ENCODE peak calls at places on chromosomes 1 and 21, in eight cellular contexts. X, G, H, M, Z, Y, B and T are unnamed samples.

GRCh38 chr1:17352419-17352909 is 19.5 kb upstream of the PADI6 start:
- DNase-seq in X (no peak), M (no peak), G (no peak), Z (no peak), Y (no peak), H (no peak), B (no peak), T (no peak)

GRCh38 chr1:39129514-39129913 is 75.0 kb upstream of the MACF1 start:
- DNase-seq in M (peak), B (no peak), H (no peak), Y (no peak), G (peak), Z (no peak), X (no peak), T (peak)

GRCh38 chr21:24941316-24942185 is 665.7 kb downstream of the MRPL39 start:
- DNase-seq in Z (no peak), G (no peak), Y (no peak), X (no peak), H (no peak), B (no peak), M (no peak), T (no peak)

GRCh38 chr1:199297901-199298300 is 659.1 kb downstream of the PTPRC start:
- DNase-seq in H (no peak), X (no peak), G (no peak), B (no peak), Y (peak), Z (no peak), M (no peak), T (peak)

GRCh38 chr1:1889847-1890505 is 911 bp downstream of the GNB1 start:
- DNase-seq in Z (no peak), M (peak), X (peak), H (peak), G (peak), Y (peak), B (peak), T (peak)

GRCh38 chr1:15446212-15446611 is 8.0 kb downstream of the CTRC start:
- DNase-seq in G (no peak), M (no peak), H (no peak), X (no peak), B (no peak), Z (no peak), Y (no peak), T (no peak)

GRCh38 chr21:42081138-42081537 is 10.0 kb downstream of the UMODL1 start:
- DNase-seq in Z (no peak), H (no peak), Y (peak), M (no peak), G (peak), B (peak), X (no peak), T (peak)

GRCh38 chr1:155989242-155989991 is 11.1 kb upstream of the ARHGEF2 start:
- DNase-seq in G (peak), H (peak), B (peak), X (peak), Z (no peak), Y (peak), M (peak), T (peak)

GRCh38 chr1:235293322-235293942 is 34.5 kb downstream of the ARID4B start:
- DNase-seq in G (no peak), B (no peak), Y (no peak), H (no peak), Z (no peak), X (no peak), M (no peak), T (no peak)

GRCh38 chr1:239617259-239617658 is 230.9 kb downstream of the CHRM3 start:
- DNase-seq in Z (no peak), X (no peak), B (no peak), Y (no peak), M (no peak), G (no peak), H (no peak), T (no peak)

GRCh38 chr1:55981015-55981635 is 598.2 kb downstream of the PLPP3 start:
- DNase-seq in Y (peak), Z (no peak), H (no peak), X (no peak), B (no peak), M (no peak), G (peak), T (peak)

GRCh38 chr1:193592325-193592724 is 405.9 kb upstream of the B3GALT2 start:
- DNase-seq in Z (no peak), M (no peak), H (no peak), X (no peak), Y (no peak), B (no peak), G (no peak), T (no peak)

GRCh38 chr1:34407140-34407539 is 230.4 kb downstream of the C1orf94 start:
- DNase-seq in X (no peak), Y (no peak), Z (no peak), M (no peak), G (peak), H (no peak), B (no peak), T (no peak)

GRCh38 chr1:218164111-218164929 is 120.8 kb upstream of the RRP15 start:
- DNase-seq in Y (peak), H (peak), M (peak), Z (no peak), B (peak), G (peak), X (peak), T (peak)

GRCh38 chr1:74811421-74812179 is 78.6 kb downstream of the TYW3 start:
- DNase-seq in X (no peak), Y (peak), H (no peak), G (no peak), M (no peak), B (no peak), Z (no peak), T (peak)

GRCh38 chr1:48236716-48237470 is 14.4 kb downstream of the SLC5A9 start:
- DNase-seq in B (peak), Z (peak), X (no peak), M (peak), Y (peak), H (no peak), G (peak), T (peak)

GRCh38 chr21:35565204-35565611 is 495.1 kb downstream of the SETD4 start:
- DNase-seq in B (peak), Y (peak), Z (no peak), G (peak), X (peak), H (no peak), M (peak), T (peak)

GRCh38 chr1:178633068-178633467 is 92.0 kb upstream of the RALGPS2 start:
- DNase-seq in Y (no peak), M (peak), G (peak), B (peak), X (no peak), Z (no peak), H (no peak), T (peak)

GRCh38 chr1:5297199-5297877 is 642.9 kb downstream of the AJAP1 start:
- DNase-seq in Z (no peak), B (no peak), X (peak), G (no peak), H (peak), M (no peak), Y (no peak), T (no peak)

GRCh38 chr1:54934869-54935268 is 45.6 kb upstream of the TMEM61 start:
- DNase-seq in G (peak), B (peak), X (no peak), Y (peak), Z (peak), H (no peak), M (peak), T (peak)

GRCh38 chr1:223137402-223138100 is 5.5 kb downstream of the TLR5 start:
- DNase-seq in B (no peak), M (peak), G (peak), Z (peak), H (no peak), X (no peak), Y (peak), T (peak)

GRCh38 chr21:30326390-30326789 is 6.3 kb upstream of the KRTAP26-1 start:
- DNase-seq in Y (no peak), M (no peak), B (no peak), X (no peak), H (no peak), G (no peak), Z (no peak), T (no peak)

GRCh38 chr21:15210235-15210678 is 145.5 kb upstream of the NRIP1 start:
- DNase-seq in M (no peak), B (no peak), Y (peak), H (no peak), G (no peak), Z (no peak), X (no peak), T (peak)

GRCh38 chr1:238409191-238409846 is 518.6 kb upstream of the ZP4 start:
- DNase-seq in Z (peak), X (peak), Y (peak), B (peak), M (peak), G (peak), H (no peak), T (peak)

GRCh38 chr1:2400576-2400909 is 8.9 kb downstream of the RER1 start:
- DNase-seq in G (no peak), B (no peak), M (no peak), H (no peak), Y (no peak), Z (no peak), X (no peak), T (no peak)

GRCh38 chr1:41455479-41456271 is 28.8 kb downstream of the EDN2 start:
- DNase-seq in B (peak), G (peak), H (no peak), X (peak), M (peak), Z (peak), Y (no peak), T (no peak)

GRCh38 chr1:63709267-63709828 is 64.5 kb upstream of the ROR1 start:
- DNase-seq in X (no peak), H (no peak), Y (no peak), Z (no peak), B (no peak), M (no peak), G (no peak), T (no peak)

GRCh38 chr1:866095-866494 is 57.6 kb upstream of the SAMD11 start:
- DNase-seq in G (no peak), Z (no peak), X (no peak), Y (no peak), B (no peak), M (no peak), H (no peak), T (no peak)

GRCh38 chr1:34885405-34886247 is 26.1 kb upstream of the SMIM12 start:
- DNase-seq in M (no peak), B (peak), Y (peak), H (peak), Z (no peak), X (peak), G (peak), T (peak)

GRCh38 chr21:45537746-45538291 is 4.4 kb downstream of the SLC19A1 start:
- DNase-seq in B (no peak), Y (no peak), X (no peak), G (no peak), Z (no peak), M (no peak), H (no peak), T (no peak)

GRCh38 chr1:67761054-67761453 is 72.2 kb downstream of the GNG12 start:
- DNase-seq in X (no peak), G (no peak), M (no peak), Z (no peak), B (no peak), Y (no peak), H (no peak), T (no peak)

GRCh38 chr1:109181085-109181806 is 32.5 kb upstream of the SARS1 start:
- DNase-seq in B (no peak), H (no peak), Y (no peak), Z (peak), M (peak), G (peak), X (no peak), T (peak)

GRCh38 chr1:5370321-5370720 is 621.9 kb downstream of the NPHP4 start:
- DNase-seq in M (no peak), G (no peak), B (no peak), H (no peak), Z (no peak), Y (no peak), X (no peak), T (no peak)

GRCh38 chr1:13731897-13732296 is 31.9 kb downstream of the PRDM2 start:
- DNase-seq in H (no peak), B (no peak), Y (no peak), X (no peak), G (no peak), Z (no peak), M (no peak), T (no peak)

GRCh38 chr1:186188736-186189135 is 186.3 kb downstream of the TPR start:
- DNase-seq in H (no peak), B (no peak), G (no peak), M (peak), Z (no peak), Y (no peak), X (no peak), T (no peak)

GRCh38 chr1:226370144-226370923 is 37.6 kb downstream of the PARP1 start:
- DNase-seq in H (no peak), G (no peak), X (no peak), M (no peak), Z (no peak), B (no peak), Y (no peak), T (no peak)

DNA sequence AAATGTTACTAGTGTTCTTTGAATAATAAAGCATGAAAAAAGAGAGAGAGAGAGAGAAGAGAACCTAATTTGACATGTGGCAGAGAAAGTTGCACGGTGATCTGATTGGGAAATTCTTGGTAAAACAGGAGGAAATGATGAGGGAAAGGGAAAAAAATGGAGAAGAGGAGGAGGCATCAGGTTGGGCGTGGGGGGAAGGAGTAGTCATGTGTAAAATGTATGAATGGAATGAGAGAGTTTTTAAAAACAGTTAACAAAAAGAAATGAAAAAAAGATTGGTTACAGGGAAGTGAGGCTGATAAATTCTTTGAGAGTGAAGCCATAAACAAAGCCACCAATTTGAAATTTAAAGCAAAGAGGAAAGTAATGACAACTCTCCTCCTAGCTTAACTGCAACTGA is 409.2 kb downstream of the USH2A start:
- DNase-seq in X (no peak), H (no peak), Z (no peak), G (peak), B (no peak), M (peak), Y (no peak), T (no peak)
- H3K4me3 ChIP-seq in X (no peak), H (no peak), Z (no peak), G (no peak), B (no peak), M (no peak), Y (no peak), T (no peak)

DNA sequence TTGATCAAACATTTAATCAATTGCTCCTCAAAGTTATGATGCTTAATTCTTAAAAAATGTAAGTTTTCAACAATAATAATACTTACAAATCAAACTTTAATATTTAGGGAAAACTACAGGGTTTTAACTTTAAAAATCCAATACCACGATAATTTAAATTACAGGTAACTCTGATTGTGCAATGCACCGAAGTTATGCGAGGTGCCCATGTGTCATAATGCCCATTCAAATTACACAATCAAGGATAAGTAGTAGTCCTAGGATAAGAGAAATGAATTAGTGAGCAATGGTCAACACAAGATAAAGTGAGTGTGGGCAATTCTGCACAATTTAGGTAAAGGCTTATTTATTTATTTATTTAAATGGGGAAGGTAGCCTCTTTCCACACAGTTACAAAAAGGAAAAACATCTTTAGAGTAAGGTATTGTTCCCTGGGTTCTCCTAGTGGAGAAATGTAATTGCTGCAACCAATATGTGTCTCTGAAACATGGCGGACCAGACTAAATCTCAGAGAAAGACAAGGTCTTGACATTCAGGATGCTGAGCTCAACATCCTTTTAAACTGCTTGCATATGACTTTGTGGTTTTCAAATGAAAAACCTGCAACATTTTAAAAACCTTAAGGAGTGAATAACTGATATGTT is 164.2 kb downstream of the TTLL7 start:
- DNase-seq in Y (no peak), G (no peak), X (no peak), H (no peak), B (no peak), M (no peak), Z (no peak), T (no peak)
- TF ChIP-seq CTCF in Y (no peak), G (no peak), X (no peak), H (no peak), B (no peak), M (no peak), Z (peak), T (no peak)

GRCh38 chr1:202505356-202505755 is 156.9 kb downstream of the PPP1R12B start:
- DNase-seq in Y (peak), X (no peak), M (peak), G (peak), H (no peak), B (peak), Z (no peak), T (peak)

GRCh38 chr1:202498542-202498941 is 150.0 kb downstream of the PPP1R12B start:
- DNase-seq in G (no peak), M (peak), X (no peak), Y (no peak), Z (no peak), B (peak), H (no peak), T (no peak)

GRCh38 chr1:202501281-202501680 is 152.8 kb downstream of the PPP1R12B start:
- DNase-seq in G (peak), Z (no peak), X (no peak), Y (peak), B (peak), M (peak), H (no peak), T (peak)
- H3K4me3 ChIP-seq in G (no peak), Z (no peak), X (no peak), Y (no peak), B (no peak), M (no peak), H (no peak), T (no peak)

GRCh38 chr1:161098161-161099068 is at the start of gene KLHDC9:
- DNase-seq in M (peak), Z (no peak), Y (peak), H (peak), G (peak), X (peak), B (peak), T (peak)
- TF ChIP-seq CTCF in M (no peak), Z (peak), Y (peak), H (peak), G (no peak), X (peak), B (peak), T (no peak)

GRCh38 chr1:99537886-99538617 is 107.9 kb upstream of the PALMD start:
- DNase-seq in M (no peak), B (no peak), G (no peak), Y (no peak), H (no peak), X (no peak), Z (no peak), T (no peak)
- H3K4me3 ChIP-seq in M (no peak), B (no peak), G (no peak), Y (no peak), H (no peak), X (no peak), Z (no peak), T (no peak)